ENCODE peak calls at places on chromosomes 16 and 17, in six cellular contexts. One of them, this sample, is unnamed. For H3K4me1, the result is how much of the 10 kb centered on the place peaks cover.

GRCh38 chr17:73976676-73977521 is 226.6 kb upstream of the RPL38 start:
- DNase-seq in Peyer's patch: no peak
- DNase-seq in heart left ventricle: no peak
- DNase-seq in sigmoid colon: no peak
- DNase-seq in A549: no peak
- DNase-seq in vagina: no peak
- DNase-seq in this sample: no peak

GRCh38 chr17:68057531-68057952 is 22.0 kb downstream of the KPNA2 start:
- DNase-seq in Peyer's patch: peak
- DNase-seq in heart left ventricle: no peak
- DNase-seq in sigmoid colon: no peak
- DNase-seq in A549: no peak
- DNase-seq in vagina: no peak
- DNase-seq in this sample: no peak

GRCh38 chr17:51692917-51693316 is 432.6 kb downstream of the UTP18 start:
- DNase-seq in Peyer's patch: no peak
- DNase-seq in heart left ventricle: no peak
- DNase-seq in sigmoid colon: no peak
- DNase-seq in A549: no peak
- DNase-seq in vagina: no peak
- DNase-seq in this sample: no peak

GRCh38 chr17:82457071-82457789 is 1.3 kb upstream of the NARF start:
- DNase-seq in Peyer's patch: no peak
- DNase-seq in heart left ventricle: no peak
- DNase-seq in sigmoid colon: no peak
- DNase-seq in A549: no peak
- DNase-seq in vagina: peak
- DNase-seq in this sample: no peak

GRCh38 chr17:80941743-80942211 is 49.9 kb upstream of the CHMP6 start:
- DNase-seq in Peyer's patch: no peak
- DNase-seq in heart left ventricle: peak
- DNase-seq in sigmoid colon: peak
- DNase-seq in A549: no peak
- DNase-seq in vagina: no peak
- DNase-seq in this sample: peak

GRCh38 chr17:51231999-51232398 is 27.9 kb downstream of the MBTD1 start:
- DNase-seq in Peyer's patch: no peak
- DNase-seq in heart left ventricle: no peak
- DNase-seq in sigmoid colon: no peak
- DNase-seq in A549: no peak
- DNase-seq in vagina: no peak
- DNase-seq in this sample: no peak

GRCh38 chr17:77476006-77476405 is 335.2 kb downstream of the SEC14L1 start:
- DNase-seq in Peyer's patch: no peak
- DNase-seq in heart left ventricle: no peak
- DNase-seq in sigmoid colon: no peak
- DNase-seq in A549: no peak
- DNase-seq in vagina: no peak
- DNase-seq in this sample: no peak

GRCh38 chr16:56019274-56019673 is 144.1 kb upstream of the CES5A start:
- DNase-seq in Peyer's patch: no peak
- DNase-seq in heart left ventricle: no peak
- DNase-seq in sigmoid colon: no peak
- DNase-seq in A549: no peak
- DNase-seq in vagina: no peak
- DNase-seq in this sample: no peak

GRCh38 chr17:2406903-2407790 is 6.3 kb upstream of the MNT start:
- DNase-seq in Peyer's patch: peak
- DNase-seq in heart left ventricle: peak
- DNase-seq in sigmoid colon: peak
- DNase-seq in A549: peak
- DNase-seq in vagina: peak
- DNase-seq in this sample: no peak

GRCh38 chr17:82449136-82449882 is 1.2 kb downstream of the CYBC1 start:
- DNase-seq in Peyer's patch: peak
- DNase-seq in heart left ventricle: no peak
- DNase-seq in sigmoid colon: no peak
- DNase-seq in A549: no peak
- DNase-seq in vagina: no peak
- DNase-seq in this sample: peak

GRCh38 chr16:2469399-2470233 is 1.5 kb upstream of the NTN3 start:
- DNase-seq in Peyer's patch: no peak
- DNase-seq in heart left ventricle: peak
- DNase-seq in sigmoid colon: no peak
- DNase-seq in A549: peak
- DNase-seq in vagina: no peak
- DNase-seq in this sample: no peak

GRCh38 chr17:50931003-50931878 is 65.1 kb upstream of the TOB1 start:
- DNase-seq in Peyer's patch: peak
- DNase-seq in heart left ventricle: peak
- DNase-seq in sigmoid colon: peak
- DNase-seq in A549: no peak
- DNase-seq in vagina: no peak
- DNase-seq in this sample: peak

GRCh38 chr17:40224707-40225092 is 5.6 kb downstream of the WIPF2 start:
- DNase-seq in Peyer's patch: peak
- DNase-seq in heart left ventricle: no peak
- DNase-seq in sigmoid colon: no peak
- DNase-seq in A549: no peak
- DNase-seq in vagina: no peak
- DNase-seq in this sample: no peak

GRCh38 chr16:31089199-31089598 is 456 bp upstream of the PRSS53 start:
- DNase-seq in Peyer's patch: no peak
- DNase-seq in heart left ventricle: no peak
- DNase-seq in sigmoid colon: no peak
- DNase-seq in A549: no peak
- DNase-seq in vagina: no peak
- DNase-seq in this sample: no peak

GRCh38 chr17:66952031-66952524 is 12.4 kb upstream of the CACNG4 start:
- DNase-seq in Peyer's patch: peak
- DNase-seq in heart left ventricle: no peak
- DNase-seq in sigmoid colon: no peak
- DNase-seq in A549: peak
- DNase-seq in vagina: no peak
- DNase-seq in this sample: no peak

GRCh38 chr17:2911755-2912111 is 115.5 kb downstream of the RAP1GAP2 start:
- DNase-seq in Peyer's patch: no peak
- DNase-seq in heart left ventricle: no peak
- DNase-seq in sigmoid colon: no peak
- DNase-seq in A549: no peak
- DNase-seq in vagina: no peak
- DNase-seq in this sample: no peak

GRCh38 chr17:47738178-47738577 is 5.1 kb downstream of the TBX21 start:
- DNase-seq in Peyer's patch: peak
- DNase-seq in heart left ventricle: peak
- DNase-seq in sigmoid colon: peak
- DNase-seq in A549: no peak
- DNase-seq in vagina: no peak
- DNase-seq in this sample: no peak

GRCh38 chr16:976389-976931 is 5.1 kb upstream of the SOX8 start:
- DNase-seq in Peyer's patch: no peak
- DNase-seq in heart left ventricle: peak
- DNase-seq in sigmoid colon: no peak
- DNase-seq in A549: no peak
- DNase-seq in vagina: no peak
- DNase-seq in this sample: no peak

GRCh38 chr16:87881327-87882200 is 12.3 kb upstream of the SLC7A5 start:
- DNase-seq in Peyer's patch: no peak
- DNase-seq in heart left ventricle: no peak
- DNase-seq in sigmoid colon: no peak
- DNase-seq in A549: no peak
- DNase-seq in vagina: no peak
- DNase-seq in this sample: no peak

GRCh38 chr16:48409839-48410610 is 24.8 kb upstream of the SIAH1 start:
- DNase-seq in Peyer's patch: peak
- DNase-seq in heart left ventricle: no peak
- DNase-seq in sigmoid colon: no peak
- DNase-seq in A549: peak
- DNase-seq in vagina: no peak
- DNase-seq in this sample: peak

GRCh38 chr17:77098884-77099545 is 41.8 kb upstream of the SEC14L1 start:
- DNase-seq in Peyer's patch: peak
- DNase-seq in heart left ventricle: no peak
- DNase-seq in sigmoid colon: peak
- DNase-seq in A549: no peak
- DNase-seq in vagina: no peak
- DNase-seq in this sample: no peak

GRCh38 chr17:74097461-74098131 is 105.9 kb upstream of the RPL38 start:
- DNase-seq in Peyer's patch: no peak
- DNase-seq in heart left ventricle: no peak
- DNase-seq in sigmoid colon: no peak
- DNase-seq in A549: no peak
- DNase-seq in vagina: no peak
- DNase-seq in this sample: no peak

GRCh38 chr16:69762843-69763556 is 868 bp downstream of the WWP2 start:
- DNase-seq in Peyer's patch: no peak
- DNase-seq in heart left ventricle: no peak
- DNase-seq in sigmoid colon: no peak
- DNase-seq in A549: no peak
- DNase-seq in vagina: no peak
- DNase-seq in this sample: no peak

GRCh38 chr16:21590287-21590686 is 9.1 kb upstream of the METTL9 start:
- DNase-seq in Peyer's patch: no peak
- DNase-seq in heart left ventricle: no peak
- DNase-seq in sigmoid colon: no peak
- DNase-seq in A549: no peak
- DNase-seq in vagina: no peak
- DNase-seq in this sample: no peak

GRCh38 chr16:87723224-87723619 is 42.6 kb downstream of the KLHDC4 start:
- DNase-seq in Peyer's patch: peak
- DNase-seq in heart left ventricle: no peak
- DNase-seq in sigmoid colon: no peak
- DNase-seq in A549: no peak
- DNase-seq in vagina: no peak
- DNase-seq in this sample: no peak

GRCh38 chr17:28973414-28973813 is 22.1 kb upstream of the PHF12 start:
- DNase-seq in Peyer's patch: no peak
- DNase-seq in heart left ventricle: peak
- DNase-seq in sigmoid colon: no peak
- DNase-seq in A549: no peak
- DNase-seq in vagina: no peak
- DNase-seq in this sample: no peak

GRCh38 chr17:58521680-58522079 is 7.2 kb upstream of the MTMR4 start:
- DNase-seq in Peyer's patch: no peak
- DNase-seq in heart left ventricle: no peak
- DNase-seq in sigmoid colon: no peak
- DNase-seq in A549: no peak
- DNase-seq in vagina: no peak
- DNase-seq in this sample: no peak

GRCh38 chr17:58517928-58518609 is 3.6 kb upstream of the MTMR4 start:
- DNase-seq in Peyer's patch: peak
- DNase-seq in heart left ventricle: peak
- DNase-seq in sigmoid colon: peak
- DNase-seq in A549: peak
- DNase-seq in vagina: peak
- DNase-seq in this sample: peak

GRCh38 chr17:58517378-58517927 is 3.0 kb upstream of the MTMR4 start:
- DNase-seq in Peyer's patch: no peak
- DNase-seq in heart left ventricle: no peak
- DNase-seq in sigmoid colon: no peak
- DNase-seq in A549: peak
- DNase-seq in vagina: no peak
- DNase-seq in this sample: no peak

GRCh38 chr17:58516644-58517377 is 2.4 kb upstream of the MTMR4 start:
- DNase-seq in Peyer's patch: peak
- DNase-seq in heart left ventricle: no peak
- DNase-seq in sigmoid colon: peak
- DNase-seq in A549: no peak
- DNase-seq in vagina: no peak
- DNase-seq in this sample: no peak

GRCh38 chr17:58520843-58521430 is 6.5 kb upstream of the MTMR4 start:
- DNase-seq in Peyer's patch: no peak
- DNase-seq in heart left ventricle: no peak
- DNase-seq in sigmoid colon: no peak
- DNase-seq in A549: no peak
- DNase-seq in vagina: no peak
- DNase-seq in this sample: no peak
- H3K27ac ChIP-seq in Peyer's patch: no peak
- H3K27ac ChIP-seq in heart left ventricle: no peak
- H3K27ac ChIP-seq in sigmoid colon: no peak
- H3K27ac ChIP-seq in A549: no peak
- H3K27ac ChIP-seq in vagina: no peak
- H3K27ac ChIP-seq in this sample: no peak

GRCh38 chr17:79842656-79843474 is 3.6 kb upstream of the CBX4 start:
- DNase-seq in Peyer's patch: no peak
- DNase-seq in heart left ventricle: no peak
- DNase-seq in sigmoid colon: no peak
- DNase-seq in A549: no peak
- DNase-seq in vagina: no peak
- DNase-seq in this sample: peak
- H3K4me1 ChIP-seq in Peyer's patch: half or more
- H3K4me1 ChIP-seq in heart left ventricle: half or more
- H3K4me1 ChIP-seq in sigmoid colon: under half
- H3K4me1 ChIP-seq in A549: under half
- H3K4me1 ChIP-seq in vagina: half or more
- H3K4me1 ChIP-seq in this sample: under half

GRCh38 chr17:27469256-27469655 is 13.0 kb downstream of the KSR1 start:
- DNase-seq in Peyer's patch: no peak
- DNase-seq in heart left ventricle: no peak
- DNase-seq in sigmoid colon: no peak
- DNase-seq in A549: no peak
- DNase-seq in vagina: no peak
- DNase-seq in this sample: no peak
- TF ChIP-seq POLR2A in Peyer's patch: no peak
- TF ChIP-seq POLR2A in heart left ventricle: no peak
- TF ChIP-seq POLR2A in sigmoid colon: no peak
- TF ChIP-seq POLR2A in A549: no peak
- TF ChIP-seq POLR2A in vagina: no peak
- TF ChIP-seq POLR2A in this sample: no peak

DNA sequence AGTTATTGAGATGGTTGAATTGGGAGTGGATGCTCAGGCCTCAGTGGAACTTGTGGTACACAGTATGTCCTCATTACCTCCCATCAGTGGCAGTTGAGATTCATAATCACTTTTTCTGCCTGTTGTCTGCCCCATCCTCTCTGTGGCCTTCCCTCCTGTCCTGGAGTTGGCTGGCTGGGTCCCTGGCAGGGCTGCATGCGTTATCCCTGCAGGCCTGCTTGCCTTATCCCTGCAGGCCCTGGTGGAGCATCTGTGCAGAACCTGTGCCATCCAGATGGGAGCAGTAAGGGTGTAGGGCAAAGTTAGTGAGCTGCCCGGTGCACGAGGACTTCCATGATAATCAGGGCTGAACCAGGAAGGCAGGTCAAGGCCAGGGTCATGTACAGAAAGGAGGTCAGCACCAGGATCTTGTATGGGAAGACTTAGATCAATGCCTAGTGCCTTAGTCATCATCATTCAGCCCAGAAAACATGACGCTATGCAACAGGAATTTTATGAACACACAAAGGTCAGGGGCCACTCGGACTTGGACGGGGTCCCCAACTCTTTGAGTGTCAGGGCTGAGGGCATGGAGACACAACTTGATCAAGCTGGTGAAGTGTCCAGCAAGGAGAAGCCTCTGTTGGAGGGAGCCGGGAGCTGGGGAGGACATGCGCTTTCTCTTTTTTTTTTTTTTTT is 47.2 kb downstream of the ABCC1 start:
- DNase-seq in Peyer's patch: peak
- DNase-seq in heart left ventricle: no peak
- DNase-seq in sigmoid colon: peak
- DNase-seq in A549: peak
- DNase-seq in vagina: no peak
- DNase-seq in this sample: peak
- H3K27ac ChIP-seq in Peyer's patch: peak
- H3K27ac ChIP-seq in heart left ventricle: no peak
- H3K27ac ChIP-seq in sigmoid colon: peak
- H3K27ac ChIP-seq in A549: peak
- H3K27ac ChIP-seq in vagina: no peak
- H3K27ac ChIP-seq in this sample: no peak